ENCODE peak calls at places on chromosomes 11 and 22, in four cellular contexts. M is HEK293T; I is COLO829; Q is activated CD4-positive, alpha-beta T cell treated with anti-CD3 and anti-CD28 coated beads, Interleukin-2, amount 10 ng/mL, durations not matched to agents 7 days and 5 days. D is an unnamed sample.

GRCh38 chr11:119258983-119259382 is 52.8 kb downstream of the CBL start:
- DNase-seq in M (no peak), I (no peak), Q (no peak), D (no peak)

GRCh38 chr22:30649430-30650007 is 13.9 kb downstream of the SLC35E4 start:
- DNase-seq in M (no peak), I (no peak), Q (peak; percentile 69), D (no peak)

GRCh38 chr11:118437046-118437735 is 899 bp downstream of the KMT2A start:
- DNase-seq in M (peak; percentile 60), I (no peak), Q (peak; percentile 54), D (peak; percentile 52)

GRCh38 chr11:13687271-13687670 is 18.8 kb downstream of the FAR1 start:
- DNase-seq in M (no peak), I (no peak), Q (no peak), D (no peak)

GRCh38 chr11:36454991-36455611 is 55.0 kb downstream of the TRAF6 start:
- DNase-seq in M (no peak), I (no peak), Q (no peak), D (no peak)

GRCh38 chr22:19105867-19106802 is 16.1 kb downstream of the DGCR2 start:
- DNase-seq in M (peak; percentile 49), I (no peak), Q (peak; percentile 67), D (no peak)

GRCh38 chr22:17781319-17782031 is 7.2 kb upstream of the BID start:
- DNase-seq in M (no peak), I (no peak), Q (no peak), D (peak; percentile 71)

GRCh38 chr22:36726007-36726380 is 22.4 kb upstream of the CACNG2 start:
- DNase-seq in M (no peak), I (no peak), Q (no peak), D (no peak)

GRCh38 chr22:45896153-45896951 is 80.6 kb downstream of the WNT7B start:
- DNase-seq in M (no peak), I (no peak), Q (no peak), D (no peak)

GRCh38 chr11:102986815-102987214 is 31.3 kb upstream of the MMP13 start:
- DNase-seq in M (no peak), I (no peak), Q (no peak), D (no peak)

GRCh38 chr22:23281406-23282088 is 101.2 kb downstream of the BCR start:
- DNase-seq in M (peak; percentile 92), I (peak; percentile 86), Q (peak; percentile 81), D (peak; percentile 77)

GRCh38 chr11:77136074-77136473 is 8.0 kb downstream of the MYO7A start:
- DNase-seq in M (no peak), I (peak; percentile 13), Q (no peak), D (no peak)

GRCh38 chr11:71556018-71556417 is 7.8 kb downstream of the KRTAP5-9 start:
- DNase-seq in M (no peak), I (no peak), Q (no peak), D (no peak)

GRCh38 chr11:102260241-102260640 is 57.0 kb upstream of the BIRC3 start:
- DNase-seq in M (no peak), I (no peak), Q (no peak), D (no peak)

GRCh38 chr11:63558459-63559157 is 4.6 kb downstream of the PLAAT2 start:
- DNase-seq in M (no peak), I (no peak), Q (no peak), D (no peak)

GRCh38 chr11:110131386-110132123 is 38.4 kb downstream of the ZC3H12C start:
- DNase-seq in M (no peak), I (no peak), Q (no peak), D (no peak)

GRCh38 chr11:67071420-67072284 is 15.0 kb downstream of the RHOD start:
- DNase-seq in M (peak; percentile 92), I (no peak), Q (peak; percentile 76), D (peak; percentile 80)

GRCh38 chr11:17979770-17980371 is 33.0 kb downstream of the SERGEF start:
- DNase-seq in M (peak; percentile 75), I (peak; percentile 72), Q (peak; percentile 43), D (peak; percentile 19)

GRCh38 chr11:82906236-82906635 is 4.7 kb downstream of the DDIAS start:
- DNase-seq in M (no peak), I (no peak), Q (no peak), D (no peak)

GRCh38 chr11:39113606-39114005 is 2345.8 kb downstream of the LRRC4C start:
- DNase-seq in M (no peak), I (no peak), Q (no peak), D (no peak)

GRCh38 chr22:25754527-25755202 is 12.7 kb downstream of the MYO18B start:
- DNase-seq in M (no peak), I (no peak), Q (no peak), D (no peak)